ENCODE peak calls at places on chromosomes 4 and X, in four cellular contexts. E is NCI-H345, R is PC-3, A is left ventricle myocardium superior. X is an unnamed sample.

GRCh38 chrX:134416106-134416505 is 43.9 kb upstream of the HPRT1 start:
- DNase-seq in A (no peak), R (no peak), E (no peak), X (no peak)

GRCh38 chr4:96952610-96953009 is 1112.7 kb downstream of the PDHA2 start:
- DNase-seq in E (no peak), A (no peak), R (no peak), X (no peak)

GRCh38 chr4:5751918-5752802 is 41.2 kb downstream of the EVC start:
- DNase-seq in E (no peak), A (no peak), R (no peak), X (no peak)

GRCh38 chr4:80184791-80185756 is 12.2 kb upstream of the PRDM8 start:
- DNase-seq in R (peak; percentile 10), E (no peak), A (no peak), X (no peak)

GRCh38 chrX:115892787-115893671 is 277.5 kb upstream of the AGTR2 start:
- DNase-seq in R (peak; percentile 71), A (no peak), E (peak; percentile 18), X (peak; percentile 49)

GRCh38 chr4:182144621-182145359 is 98.4 kb upstream of the TENM3 start:
- DNase-seq in E (no peak), A (peak; percentile 28), R (no peak), X (peak; percentile 2)

GRCh38 chr4:149121015-149121404 is 678.8 kb upstream of the NR3C2 start:
- DNase-seq in E (no peak), A (no peak), R (no peak), X (no peak)

GRCh38 chr4:48538358-48538757 is 48.3 kb downstream of the ZAR1 start:
- DNase-seq in A (no peak), R (no peak), E (no peak), X (no peak)

GRCh38 chrX:153476628-153477027 is 6.3 kb upstream of the HAUS7 start:
- DNase-seq in E (no peak), R (no peak), A (peak; percentile 67), X (no peak)

GRCh38 chr4:169791527-169792156 is 33.9 kb upstream of the HPF1 start:
- DNase-seq in E (peak; percentile 62), R (peak; percentile 71), A (peak; percentile 36), X (peak; percentile 42)

GRCh38 chr4:102543030-102543505 is 41.9 kb downstream of the NFKB1 start:
- DNase-seq in R (no peak), E (no peak), A (no peak), X (no peak)

GRCh38 chr4:172515266-172515879 is 653.2 kb upstream of the GALNT7 start:
- DNase-seq in E (no peak), A (no peak), R (no peak), X (no peak)

GRCh38 chrX:40090961-40091360 is 6.8 kb downstream of the BCOR start:
- DNase-seq in E (no peak), A (no peak), R (no peak), X (no peak)

GRCh38 chr4:4880492-4880891 is 21.0 kb downstream of the MSX1 start:
- DNase-seq in A (no peak), R (peak; percentile 29), E (no peak), X (no peak)

GRCh38 chr4:81412941-81413488 is 58.7 kb downstream of the RASGEF1B start:
- DNase-seq in R (no peak), E (no peak), A (no peak), X (no peak)

GRCh38 chr4:114264877-114265291 is 285.4 kb upstream of the ARSJ start:
- DNase-seq in E (no peak), A (no peak), R (peak; percentile 49), X (peak; percentile 76)

GRCh38 chrX:45517090-45517973 is 316.7 kb upstream of the DIPK2B start:
- DNase-seq in R (peak; percentile 77), E (no peak), A (no peak), X (no peak)

GRCh38 chr4:78121338-78121904 is 64.3 kb downstream of the FRAS1 start:
- DNase-seq in A (peak; percentile 70), E (no peak), R (no peak), X (no peak)

GRCh38 chrX:41406211-41406610 is 40.9 kb upstream of the NYX start:
- DNase-seq in E (no peak), A (no peak), R (peak; percentile 47), X (no peak)

GRCh38 chrX:20374866-20375530 is 108.3 kb upstream of the RPS6KA3 start:
- DNase-seq in A (no peak), R (peak; percentile 69), E (no peak), X (peak; percentile 53)

GRCh38 chr4:83170952-83171399 is 56.4 kb upstream of the PLAC8 start:
- DNase-seq in R (no peak), E (no peak), A (no peak), X (no peak)

GRCh38 chrX:47644557-47645091 is 5.7 kb downstream of the ELK1 start:
- DNase-seq in A (no peak), R (peak; percentile 17), E (no peak), X (peak; percentile 59)

GRCh38 chrX:120604359-120604782 is 470 bp downstream of the MCTS1 start:
- DNase-seq in A (no peak), E (no peak), R (peak; percentile 37), X (peak; percentile 50)

GRCh38 chrX:1442016-1442665 is 10.6 kb downstream of the ASMTL start:
- DNase-seq in E (no peak), R (no peak), A (peak; percentile 23), X (no peak)

GRCh38 chrX:70253377-70254062 is 6.5 kb downstream of the P2RY4 start:
- DNase-seq in R (peak; percentile 71), A (no peak), E (no peak), X (peak; percentile 33)